ENCODE peak calls at places on chromosomes 4 and X, in five cellular contexts. One of them, this sample, is unnamed.

GRCh38 chr4:185143596-185143969 is 517 bp downstream of the SLC25A4 start:
- DNase-seq in HCT116: no peak
- DNase-seq in SK-N-SH: peak
- DNase-seq in GM12878: no peak
- DNase-seq in K562: no peak
- DNase-seq in this sample: peak

GRCh38 chrX:34341258-34341657 is 209.1 kb upstream of the FAM47A start:
- DNase-seq in HCT116: no peak
- DNase-seq in SK-N-SH: no peak
- DNase-seq in GM12878: no peak
- DNase-seq in K562: no peak
- DNase-seq in this sample: no peak

GRCh38 chr4:168509786-168510185 is 12.9 kb downstream of the PALLD start:
- DNase-seq in HCT116: no peak
- DNase-seq in SK-N-SH: no peak
- DNase-seq in GM12878: no peak
- DNase-seq in K562: no peak
- DNase-seq in this sample: no peak

GRCh38 chrX:47649302-47649701 is 1.1 kb downstream of the ELK1 start:
- DNase-seq in HCT116: no peak
- DNase-seq in SK-N-SH: no peak
- DNase-seq in GM12878: no peak
- DNase-seq in K562: no peak
- DNase-seq in this sample: no peak

GRCh38 chr4:122772311-122772710 is 39.8 kb downstream of the BBS12 start:
- DNase-seq in HCT116: no peak
- DNase-seq in SK-N-SH: no peak
- DNase-seq in GM12878: no peak
- DNase-seq in K562: no peak
- DNase-seq in this sample: no peak

GRCh38 chr4:822361-823092 is 3.4 kb downstream of the CPLX1 start:
- DNase-seq in HCT116: no peak
- DNase-seq in SK-N-SH: no peak
- DNase-seq in GM12878: no peak
- DNase-seq in K562: no peak
- DNase-seq in this sample: no peak

GRCh38 chr4:127698789-127699200 is 31.4 kb upstream of the SLC25A31 start:
- DNase-seq in HCT116: peak
- DNase-seq in SK-N-SH: no peak
- DNase-seq in GM12878: peak
- DNase-seq in K562: no peak
- DNase-seq in this sample: no peak

GRCh38 chr4:98671131-98671530 is 12.7 kb upstream of the TSPAN5 start:
- DNase-seq in HCT116: no peak
- DNase-seq in SK-N-SH: no peak
- DNase-seq in GM12878: no peak
- DNase-seq in K562: no peak
- DNase-seq in this sample: no peak

GRCh38 chr4:128294464-128294863 is 6.9 kb upstream of the PGRMC2 start:
- DNase-seq in HCT116: no peak
- DNase-seq in SK-N-SH: no peak
- DNase-seq in GM12878: no peak
- DNase-seq in K562: no peak
- DNase-seq in this sample: no peak

GRCh38 chr4:113827285-113827684 is 65.7 kb upstream of the CAMK2D start:
- DNase-seq in HCT116: no peak
- DNase-seq in SK-N-SH: no peak
- DNase-seq in GM12878: no peak
- DNase-seq in K562: no peak
- DNase-seq in this sample: no peak

GRCh38 chr4:140515423-140515822 is 8.5 kb upstream of the ELMOD2 start:
- DNase-seq in HCT116: no peak
- DNase-seq in SK-N-SH: no peak
- DNase-seq in GM12878: no peak
- DNase-seq in K562: no peak
- DNase-seq in this sample: no peak

GRCh38 chr4:5566526-5566925 is 141.8 kb downstream of the EVC2 start:
- DNase-seq in HCT116: no peak
- DNase-seq in SK-N-SH: no peak
- DNase-seq in GM12878: no peak
- DNase-seq in K562: no peak
- DNase-seq in this sample: no peak

GRCh38 chr4:173194175-173194574 is 25.6 kb downstream of the GALNT7 start:
- DNase-seq in HCT116: no peak
- DNase-seq in SK-N-SH: no peak
- DNase-seq in GM12878: no peak
- DNase-seq in K562: no peak
- DNase-seq in this sample: no peak

GRCh38 chr4:142528433-142528832 is 317.7 kb downstream of the INPP4B start:
- DNase-seq in HCT116: no peak
- DNase-seq in SK-N-SH: no peak
- DNase-seq in GM12878: no peak
- DNase-seq in K562: no peak
- DNase-seq in this sample: no peak

GRCh38 chr4:159018062-159018629 is 84.7 kb upstream of the RAPGEF2 start:
- DNase-seq in HCT116: no peak
- DNase-seq in SK-N-SH: no peak
- DNase-seq in GM12878: peak
- DNase-seq in K562: no peak
- DNase-seq in this sample: no peak

GRCh38 chr4:6473264-6474052 is 1.0 kb upstream of the PPP2R2C start:
- DNase-seq in HCT116: no peak
- DNase-seq in SK-N-SH: no peak
- DNase-seq in GM12878: no peak
- DNase-seq in K562: no peak
- DNase-seq in this sample: no peak

GRCh38 chr4:141099326-141099725 is 33.9 kb downstream of the RNF150 start:
- DNase-seq in HCT116: no peak
- DNase-seq in SK-N-SH: no peak
- DNase-seq in GM12878: no peak
- DNase-seq in K562: no peak
- DNase-seq in this sample: no peak

GRCh38 chrX:40285876-40286275 is 188.1 kb upstream of the BCOR start:
- DNase-seq in HCT116: no peak
- DNase-seq in SK-N-SH: no peak
- DNase-seq in GM12878: no peak
- DNase-seq in K562: no peak
- DNase-seq in this sample: no peak

GRCh38 chr4:4771160-4771559 is 88.3 kb upstream of the MSX1 start:
- DNase-seq in HCT116: no peak
- DNase-seq in SK-N-SH: no peak
- DNase-seq in GM12878: no peak
- DNase-seq in K562: no peak
- DNase-seq in this sample: no peak

GRCh38 chrX:39752820-39753219 is 344.9 kb downstream of the BCOR start:
- DNase-seq in HCT116: no peak
- DNase-seq in SK-N-SH: no peak
- DNase-seq in GM12878: no peak
- DNase-seq in K562: no peak
- DNase-seq in this sample: no peak

GRCh38 chrX:9338986-9339385 is 125.9 kb upstream of the TBL1X start:
- DNase-seq in HCT116: no peak
- DNase-seq in SK-N-SH: no peak
- DNase-seq in GM12878: no peak
- DNase-seq in K562: no peak
- DNase-seq in this sample: no peak

GRCh38 chr4:87540176-87541058 is 11.2 kb upstream of the SPARCL1 start:
- DNase-seq in HCT116: no peak
- DNase-seq in SK-N-SH: no peak
- DNase-seq in GM12878: no peak
- DNase-seq in K562: no peak
- DNase-seq in this sample: no peak

DNA sequence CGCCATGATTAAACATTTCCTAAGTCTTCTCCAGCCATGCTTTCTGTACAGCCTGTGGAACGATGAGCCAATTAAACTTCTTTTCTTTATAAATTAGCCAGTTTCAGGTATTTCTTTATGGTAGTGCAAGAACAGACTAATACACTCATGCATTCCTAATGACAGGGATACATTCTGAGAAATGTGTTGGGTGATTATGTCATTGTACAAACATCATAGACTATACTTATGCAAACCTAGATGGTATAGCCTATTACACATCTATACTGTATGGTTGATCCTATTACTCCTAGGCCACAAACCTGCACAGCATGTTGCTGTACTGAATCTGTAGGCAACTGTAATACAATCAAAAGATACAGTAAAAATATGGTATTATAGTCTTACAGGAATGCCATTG is 83.1 kb downstream of the ATOH1 start:
- DNase-seq in HCT116: no peak
- DNase-seq in SK-N-SH: no peak
- DNase-seq in GM12878: no peak
- DNase-seq in K562: no peak
- DNase-seq in this sample: no peak
- TF ChIP-seq ZBTB33 in HCT116: no peak
- TF ChIP-seq ZBTB33 in SK-N-SH: no peak
- TF ChIP-seq ZBTB33 in GM12878: no peak
- TF ChIP-seq ZBTB33 in K562: no peak
- TF ChIP-seq ZBTB33 in this sample: no peak

GRCh38 chr4:76765473-76766183 is 132.3 kb downstream of the SOWAHB start:
- DNase-seq in HCT116: no peak
- DNase-seq in SK-N-SH: no peak
- DNase-seq in GM12878: peak
- DNase-seq in K562: no peak
- DNase-seq in this sample: no peak
- TF ChIP-seq ZBTB33 in HCT116: no peak
- TF ChIP-seq ZBTB33 in SK-N-SH: no peak
- TF ChIP-seq ZBTB33 in GM12878: no peak
- TF ChIP-seq ZBTB33 in K562: no peak
- TF ChIP-seq ZBTB33 in this sample: no peak

GRCh38 chr4:39502034-39502658 is 25.1 kb downstream of the UGDH start:
- DNase-seq in HCT116: no peak
- DNase-seq in SK-N-SH: no peak
- DNase-seq in GM12878: no peak
- DNase-seq in K562: no peak
- DNase-seq in this sample: no peak
- TF ChIP-seq ZBTB33 in HCT116: no peak
- TF ChIP-seq ZBTB33 in SK-N-SH: no peak
- TF ChIP-seq ZBTB33 in GM12878: no peak
- TF ChIP-seq ZBTB33 in K562: no peak
- TF ChIP-seq ZBTB33 in this sample: no peak

GRCh38 chr4:80012291-80012690 is 60.7 kb downstream of the ANTXR2 start:
- DNase-seq in HCT116: no peak
- DNase-seq in SK-N-SH: no peak
- DNase-seq in GM12878: no peak
- DNase-seq in K562: no peak
- DNase-seq in this sample: no peak

GRCh38 chr4:80014531-80014930 is 58.5 kb downstream of the ANTXR2 start:
- DNase-seq in HCT116: no peak
- DNase-seq in SK-N-SH: no peak
- DNase-seq in GM12878: no peak
- DNase-seq in K562: no peak
- DNase-seq in this sample: no peak

GRCh38 chr4:80015407-80016189 is 57.4 kb downstream of the ANTXR2 start:
- DNase-seq in HCT116: no peak
- DNase-seq in SK-N-SH: no peak
- DNase-seq in GM12878: no peak
- DNase-seq in K562: no peak
- DNase-seq in this sample: no peak

GRCh38 chr4:80017125-80017854 is 55.7 kb downstream of the ANTXR2 start:
- DNase-seq in HCT116: no peak
- DNase-seq in SK-N-SH: no peak
- DNase-seq in GM12878: no peak
- DNase-seq in K562: no peak
- DNase-seq in this sample: no peak

DNA sequence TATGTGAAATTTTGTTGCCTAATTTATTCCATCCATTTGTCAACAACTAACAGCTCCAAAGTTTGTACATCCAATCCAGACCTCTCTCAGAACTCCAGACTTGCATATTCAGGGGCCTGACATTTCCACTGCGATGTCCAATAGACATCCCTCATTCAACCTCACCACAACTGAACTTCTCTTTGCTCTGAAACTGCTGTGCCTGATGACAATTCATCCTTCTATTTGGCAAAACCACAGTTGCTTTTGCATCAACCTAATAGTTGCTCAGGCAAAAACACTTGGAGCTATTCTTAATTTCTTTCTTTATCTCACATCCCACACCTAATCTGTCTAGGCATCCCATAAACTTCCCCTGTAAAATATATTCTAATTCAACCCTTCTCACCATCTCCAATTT is 56.5 kb downstream of the ANTXR2 start:
- DNase-seq in HCT116: no peak
- DNase-seq in SK-N-SH: no peak
- DNase-seq in GM12878: no peak
- DNase-seq in K562: no peak
- DNase-seq in this sample: no peak
- TF ChIP-seq ZBTB33 in HCT116: no peak
- TF ChIP-seq ZBTB33 in SK-N-SH: no peak
- TF ChIP-seq ZBTB33 in GM12878: no peak
- TF ChIP-seq ZBTB33 in K562: no peak
- TF ChIP-seq ZBTB33 in this sample: no peak